ENCODE peak calls at places on chromosomes 4 and X, in five cellular contexts. W is heart right ventricle; K is colonic mucosa; Q is CD8-positive, alpha-beta T cell; V is gastrocnemius medialis. P is an unnamed sample. For H3K36me3, the result is how much of the 10 kb centered on the place peaks cover.

GRCh38 chrX:17547658-17548057 is 172.7 kb downstream of the NHS start:
- DNase-seq in Q (no peak), V (no peak), K (peak), W (peak), P (peak)

GRCh38 chrX:100411802-100412333 is 1.8 kb upstream of the PCDH19 start:
- DNase-seq in V (no peak), Q (no peak), W (no peak), K (no peak), P (no peak)

GRCh38 chr4:1577818-1578217 is 106.3 kb downstream of the FAM53A start:
- DNase-seq in Q (no peak), V (no peak), W (no peak), K (no peak), P (peak)

GRCh38 chr4:173518419-173519102 is 11.5 kb downstream of the HAND2 start:
- DNase-seq in K (no peak), W (no peak), Q (no peak), V (no peak), P (no peak)

GRCh38 chr4:7396186-7396585 is 38.5 kb downstream of the PSAPL1 start:
- DNase-seq in W (no peak), V (no peak), Q (no peak), K (no peak), P (no peak)

GRCh38 chr4:69038582-69038981 is 57.7 kb upstream of the UGT2B7 start:
- DNase-seq in V (no peak), K (no peak), W (no peak), Q (no peak), P (no peak)

GRCh38 chr4:173769568-173769967 is 239.5 kb upstream of the HAND2 start:
- DNase-seq in V (no peak), K (no peak), W (no peak), Q (no peak), P (no peak)

GRCh38 chrX:123743312-123743711 is 10.5 kb upstream of the THOC2 start:
- DNase-seq in Q (no peak), W (no peak), V (no peak), K (no peak), P (no peak)

GRCh38 chr4:56653461-56654237 is 27.4 kb downstream of the HOPX start:
- DNase-seq in Q (no peak), V (no peak), K (no peak), W (no peak), P (no peak)

GRCh38 chr4:52076731-52077130 is 25.6 kb downstream of the SPATA18 start:
- DNase-seq in W (peak), V (no peak), K (no peak), Q (no peak), P (peak)

GRCh38 chrX:11137543-11138139 is 26.5 kb downstream of the HCCS start:
- DNase-seq in Q (no peak), K (no peak), W (no peak), V (no peak), P (no peak)

GRCh38 chr4:156977435-156978160 is 6.0 kb upstream of the PDGFC start:
- DNase-seq in Q (no peak), K (no peak), W (no peak), V (no peak), P (no peak)

GRCh38 chr4:153166971-153167501 is 37.2 kb upstream of the TRIM2 start:
- DNase-seq in W (no peak), V (no peak), K (no peak), Q (no peak), P (no peak)

GRCh38 chr4:123555500-123556273 is 159.1 kb downstream of the SPRY1 start:
- DNase-seq in V (peak), K (peak), W (peak), Q (no peak), P (no peak)

GRCh38 chr4:182306792-182307507 is 63.7 kb downstream of the TENM3 start:
- DNase-seq in K (no peak), Q (no peak), W (no peak), V (no peak), P (no peak)
- TF ChIP-seq CTCF in K (no peak), Q (no peak), W (no peak), V (no peak), P (no peak)

GRCh38 chr4:536351-536972 is 37.5 kb downstream of the PIGG start:
- DNase-seq in K (no peak), W (no peak), V (no peak), Q (no peak), P (no peak)

GRCh38 chr4:534101-534575 is 35.1 kb downstream of the PIGG start:
- DNase-seq in K (no peak), W (no peak), V (no peak), Q (no peak), P (no peak)

GRCh38 chr4:535924-536281 is 36.9 kb downstream of the PIGG start:
- DNase-seq in W (no peak), V (no peak), Q (no peak), K (no peak), P (no peak)

GRCh38 chr4:534576-535151 is 35.7 kb downstream of the PIGG start:
- DNase-seq in V (no peak), W (no peak), K (no peak), Q (no peak), P (no peak)

DNA sequence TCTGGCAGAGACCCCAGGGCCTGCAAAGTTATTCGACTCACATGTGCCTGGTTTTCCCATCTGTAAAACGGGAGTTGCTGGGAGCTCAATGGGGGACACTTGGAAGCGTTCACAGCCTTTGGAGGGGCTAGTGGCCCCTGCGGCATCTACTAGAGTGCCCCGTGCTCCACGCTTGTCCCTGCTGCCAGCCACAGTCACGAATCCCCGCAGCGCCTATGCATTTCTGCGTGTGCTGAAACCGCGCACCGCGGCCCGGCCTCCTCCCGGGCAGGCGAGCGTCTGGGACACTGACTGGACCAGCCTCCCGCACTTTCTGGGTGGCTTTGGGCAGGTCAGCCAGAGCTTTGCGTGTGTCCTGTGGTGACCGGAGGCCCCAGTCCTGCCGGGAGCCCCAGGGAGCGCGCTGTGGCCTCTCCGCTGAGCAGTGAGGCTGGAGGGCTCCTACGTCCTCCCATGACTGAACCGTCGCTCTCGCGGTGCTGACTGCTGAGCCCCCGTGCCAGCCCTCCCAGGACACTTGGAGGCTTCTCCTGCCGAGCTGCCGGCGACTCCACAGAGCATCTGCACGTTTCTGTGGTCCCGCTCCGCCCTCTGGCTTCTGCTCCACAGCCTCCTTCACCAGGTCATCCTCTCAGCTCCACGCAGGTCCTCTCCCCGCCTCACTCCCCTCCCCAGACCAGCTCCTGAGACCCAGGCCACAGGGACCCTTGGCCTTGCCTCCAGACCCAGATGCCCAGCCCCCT is 36.3 kb downstream of the PIGG start:
- DNase-seq in Q (no peak), K (no peak), W (no peak), V (no peak), P (no peak)
- H3K36me3 ChIP-seq in Q (under half), K (under half), W (half or more), V (under half), P (half or more)

DNA sequence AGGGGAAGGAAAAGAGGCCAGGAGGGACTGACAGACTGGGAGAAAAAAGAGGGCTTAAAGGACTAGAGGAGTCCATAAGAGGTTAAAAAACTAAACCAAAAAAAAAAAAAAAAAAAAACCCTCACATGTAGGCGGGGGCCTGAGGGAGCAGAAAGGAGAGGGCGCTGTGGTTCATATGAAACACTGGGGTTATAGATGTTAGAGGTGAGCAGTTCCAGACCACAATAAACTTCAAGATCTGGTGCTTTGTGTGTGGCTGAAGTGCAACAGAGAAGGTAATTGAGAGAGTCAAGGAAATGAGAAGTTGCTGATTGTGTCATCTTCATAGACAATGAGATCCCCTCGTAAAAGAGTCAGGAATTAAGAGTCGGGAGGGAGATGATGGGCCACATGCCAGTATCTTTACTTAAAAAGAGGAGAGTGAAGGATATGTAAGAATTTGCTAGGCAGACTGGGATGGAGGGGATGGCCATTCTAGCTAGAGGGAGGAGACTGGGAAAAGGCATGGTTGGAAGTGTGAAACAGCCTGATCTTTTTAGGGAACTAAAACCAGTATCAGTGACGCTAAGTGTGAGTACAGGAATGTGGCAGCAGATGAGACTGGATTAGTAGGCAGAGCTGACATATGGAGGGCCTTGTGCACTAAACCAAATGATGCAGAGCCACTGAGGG is 18.4 kb upstream of the OGT start:
- DNase-seq in V (no peak), Q (no peak), W (no peak), K (no peak), P (no peak)
- TF ChIP-seq CTCF in V (no peak), Q (no peak), W (no peak), K (no peak), P (no peak)

GRCh38 chr4:118814054-118814453 is 21.9 kb downstream of the SEC24D start:
- DNase-seq in W (no peak), K (no peak), V (no peak), Q (no peak), P (no peak)

GRCh38 chr4:118811832-118812231 is 24.1 kb downstream of the SEC24D start:
- DNase-seq in V (no peak), Q (no peak), K (no peak), W (no peak), P (no peak)

GRCh38 chr4:118807659-118808058 is 28.3 kb downstream of the SEC24D start:
- DNase-seq in K (no peak), V (no peak), Q (no peak), W (no peak), P (no peak)

GRCh38 chr4:118813561-118813960 is 22.4 kb downstream of the SEC24D start:
- DNase-seq in W (no peak), V (no peak), K (no peak), Q (no peak), P (no peak)

DNA sequence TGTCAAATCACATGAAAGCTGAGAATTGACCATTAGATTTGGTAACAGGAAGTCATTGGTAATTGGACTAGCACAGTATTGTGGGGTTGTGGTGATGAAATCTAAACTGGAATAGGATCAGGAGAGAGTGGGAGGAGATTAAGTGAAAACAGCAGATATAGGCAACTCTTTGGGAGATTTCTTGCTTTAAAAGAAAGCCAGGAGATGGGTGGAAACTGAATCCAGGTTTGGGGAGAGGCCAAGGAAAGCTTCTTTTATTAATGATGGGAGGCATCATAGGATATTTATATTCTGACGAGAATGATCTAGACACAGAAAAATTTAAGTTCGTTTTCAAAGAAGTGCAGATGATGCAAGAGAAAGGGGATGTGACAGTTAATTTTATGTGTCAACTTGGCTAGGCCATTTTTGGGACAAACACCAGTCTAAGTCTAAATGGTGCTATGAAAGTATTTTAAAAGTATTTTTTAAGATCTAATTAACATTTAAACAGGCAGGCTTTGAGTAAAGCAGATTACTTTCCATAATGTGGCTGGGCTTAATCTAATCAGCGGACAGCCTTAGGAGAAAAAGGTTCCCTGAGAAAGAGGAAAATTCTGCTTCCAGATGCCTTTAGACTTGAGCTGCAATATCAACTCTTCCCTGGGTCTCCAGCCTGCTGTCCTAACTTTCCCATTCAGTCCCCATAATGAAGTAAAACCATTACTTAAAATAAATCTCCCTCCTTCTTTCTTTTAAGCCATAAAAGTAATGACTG is 24.7 kb downstream of the SEC24D start:
- DNase-seq in Q (no peak), V (no peak), W (no peak), K (no peak), P (no peak)
- H3K36me3 ChIP-seq in Q (under half), V (under half), W (half or more), K (under half), P (under half)

GRCh38 chr4:62344915-62345314 is 1144.8 kb downstream of the ADGRL3 start:
- DNase-seq in W (no peak), V (no peak), K (no peak), Q (no peak), P (no peak)
- TF ChIP-seq CTCF in W (no peak), V (no peak), K (no peak), Q (no peak), P (no peak)

DNA sequence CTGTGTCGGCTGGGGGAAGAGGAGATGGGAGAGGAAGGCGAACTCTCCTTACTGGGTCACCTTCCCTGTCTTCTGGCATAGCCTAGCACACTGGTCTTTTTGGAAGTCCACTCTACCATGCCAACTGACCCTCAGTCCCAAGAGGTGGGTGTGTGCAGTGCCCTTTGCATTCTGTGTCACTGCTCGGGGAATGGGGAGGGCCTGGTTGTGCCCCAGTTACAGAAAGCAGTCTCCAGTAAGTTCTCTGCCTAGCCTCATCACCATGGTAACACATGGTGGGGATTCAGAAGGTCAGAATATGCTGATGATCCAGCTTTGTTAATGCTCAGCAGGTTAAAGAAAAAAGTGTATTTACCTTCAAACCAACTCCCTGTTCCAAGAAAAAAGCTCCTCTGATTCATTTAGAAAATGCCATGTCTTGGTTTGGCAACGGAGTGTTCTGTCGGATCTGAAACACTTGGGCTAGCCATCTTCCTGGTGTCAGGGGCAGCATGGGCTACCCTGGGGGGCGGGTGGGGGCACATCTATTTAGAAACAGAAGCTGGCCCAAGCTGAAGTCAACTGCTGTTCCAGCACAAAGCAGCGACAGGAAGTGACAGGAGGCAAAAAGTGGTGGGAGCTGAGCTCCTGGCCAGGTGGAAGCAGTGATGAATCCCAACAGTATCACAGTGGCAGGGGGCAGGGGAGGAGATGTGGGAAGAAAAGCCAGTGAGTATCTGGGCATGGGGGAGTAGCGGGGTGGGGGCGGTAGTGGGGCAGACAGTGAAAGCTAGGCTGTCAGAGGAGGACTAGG is 37.0 kb downstream of the NSG1 start:
- DNase-seq in W (no peak), K (no peak), V (no peak), Q (no peak), P (no peak)
- H3K36me3 ChIP-seq in W (half or more), K (under half), V (under half), Q (under half), P (half or more)

DNA sequence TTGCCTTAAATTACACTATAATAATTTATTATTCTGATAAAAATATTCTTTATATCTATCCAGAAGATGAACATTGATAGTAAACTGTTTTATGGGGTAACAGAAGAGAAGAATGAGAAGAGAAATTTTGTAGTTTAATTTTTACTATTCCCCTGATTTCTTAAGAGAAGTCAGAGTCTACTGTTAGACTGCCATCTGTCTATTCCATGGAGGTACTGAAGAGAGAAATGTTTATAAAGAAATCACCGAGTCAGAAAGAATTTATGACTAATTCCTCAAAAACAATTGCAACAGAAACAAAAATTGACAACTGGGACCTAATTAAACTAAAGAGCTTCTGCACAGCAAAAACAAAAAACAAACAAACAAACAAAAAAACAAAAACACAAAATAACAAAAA is 149.9 kb downstream of the FGF16 start:
- DNase-seq in K (no peak), Q (no peak), V (no peak), W (no peak), P (no peak)
- TF ChIP-seq CTCF in K (no peak), Q (no peak), V (no peak), W (peak), P (no peak)

GRCh38 chr4:150911326-150911725 is 103.8 kb downstream of the LRBA start:
- DNase-seq in V (no peak), K (no peak), W (no peak), Q (no peak), P (no peak)
- H3K36me3 ChIP-seq in V (under half), K (under half), W (half or more), Q (under half), P (under half)

DNA sequence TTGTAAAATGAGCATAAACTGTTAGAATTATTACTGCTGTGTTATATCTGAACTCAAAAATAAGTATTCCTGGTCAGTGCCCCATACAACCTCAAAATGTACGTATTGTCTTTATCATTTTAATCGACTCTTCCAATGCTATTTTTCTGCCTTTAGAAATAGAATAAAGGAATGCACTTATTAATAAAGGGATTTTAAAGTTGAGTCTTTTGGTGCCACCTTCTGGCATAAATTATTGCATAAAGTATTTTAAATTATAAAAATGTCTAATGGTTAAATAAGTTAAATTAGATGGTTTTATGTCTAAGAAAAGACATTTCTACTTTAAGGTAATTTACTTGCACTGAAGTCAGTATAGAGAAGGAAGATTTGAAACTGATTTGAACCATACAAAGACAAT is 424.0 kb upstream of the NDST4 start:
- DNase-seq in V (no peak), Q (no peak), W (no peak), K (no peak), P (no peak)
- TF ChIP-seq CTCF in V (no peak), Q (no peak), W (peak), K (peak), P (no peak)

DNA sequence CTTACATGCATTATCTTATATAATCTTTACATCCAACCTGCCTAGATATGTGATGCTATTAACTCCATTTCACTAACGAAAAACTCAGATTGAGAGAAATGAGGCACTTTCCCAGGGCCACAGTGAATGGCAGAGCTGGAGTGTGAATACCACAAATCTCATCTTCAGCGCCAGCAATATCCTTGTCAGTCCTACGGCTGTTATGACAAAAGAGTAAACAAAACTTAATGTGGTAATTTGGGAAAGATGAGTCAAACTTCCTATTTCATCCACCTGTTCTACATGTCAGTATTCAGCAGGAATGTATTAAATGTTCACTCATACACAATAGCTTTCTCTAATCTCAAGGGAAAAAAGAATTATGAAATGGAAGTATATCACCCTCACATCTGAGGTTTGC is 56.9 kb downstream of the FAT1 start:
- DNase-seq in K (no peak), Q (no peak), V (no peak), W (no peak), P (no peak)
- H3K36me3 ChIP-seq in K (under half), Q (under half), V (under half), W (under half), P (under half)

P was measured in left lung.